ENCODE peak calls at places on chromosomes 3 and 15, in four cellular contexts. N is NCI-H510A treated with DMSO at 0.1 percent for 48 hours, D is NCI-H1105, T is hepatic stellate cell. G is an unnamed sample.

GRCh38 chr3:168187233-168187632 is 91.5 kb upstream of the GOLIM4 start:
- DNase-seq in N (no peak), D (no peak), T (no peak), G (no peak)

GRCh38 chr3:106208979-106209378 is 340.2 kb upstream of the CBLB start:
- DNase-seq in N (no peak), D (no peak), T (no peak), G (no peak)

GRCh38 chr15:53251523-53251922 is 461.4 kb upstream of the ONECUT1 start:
- DNase-seq in N (no peak), D (no peak), T (no peak), G (no peak)

GRCh38 chr3:194182130-194182529 is 46.2 kb downstream of the HES1 start:
- DNase-seq in N (no peak), D (no peak), T (no peak), G (no peak)

GRCh38 chr15:90665288-90666134 is 51.6 kb upstream of the BLM start:
- DNase-seq in N (peak), D (no peak), T (peak), G (no peak)

GRCh38 chr3:127735767-127736693 is 63.3 kb downstream of the ABTB1 start:
- DNase-seq in N (no peak), D (peak), T (peak), G (no peak)

GRCh38 chr3:17584066-17584465 is 158.4 kb downstream of the TBC1D5 start:
- DNase-seq in N (no peak), D (no peak), T (no peak), G (no peak)

GRCh38 chr3:69197922-69198540 is 75.6 kb upstream of the LMOD3 start:
- DNase-seq in N (no peak), D (no peak), T (no peak), G (no peak)

GRCh38 chr3:53850895-53851294 is 4.5 kb downstream of the IL17RB start:
- DNase-seq in N (no peak), D (no peak), T (no peak), G (no peak)

GRCh38 chr3:13388816-13389215 is 31.3 kb downstream of the NUP210 start:
- DNase-seq in N (no peak), D (no peak), T (no peak), G (no peak)

GRCh38 chr15:62491642-62492041 is 326.6 kb upstream of the C2CD4B start:
- DNase-seq in N (no peak), D (no peak), T (no peak), G (no peak)

GRCh38 chr3:191499307-191500125 is 38.6 kb downstream of the PYDC2 start:
- DNase-seq in N (peak), D (peak), T (peak), G (peak)

GRCh38 chr3:23966308-23966707 is 21.2 kb downstream of the NR1D2 start:
- DNase-seq in N (no peak), D (no peak), T (no peak), G (no peak)

GRCh38 chr3:131840151-131840797 is 194.5 kb downstream of the CPNE4 start:
- DNase-seq in N (no peak), D (no peak), T (no peak), G (no peak)